ENCODE peak calls at places on chromosomes 2 and 18, in nine cellular contexts. R is hepatocyte; C is effector memory CD4-positive, alpha-beta T cell; P is GM23248; J is psoas muscle; T is body of pancreas; M is cardiac muscle cell; U is adrenal gland; W is colonic mucosa. S is an unnamed sample.

GRCh38 chr2:61670591-61671503 is 132.7 kb upstream of the XPO1 start:
- DNase-seq in W (peak; percentile 44), C (no peak), P (peak; percentile 77), T (peak; percentile 77), M (peak; percentile 46), R (peak; percentile 45), J (peak; percentile 61), U (peak; percentile 87), S (no peak)

GRCh38 chr2:150783896-150784295 is 296.4 kb upstream of the RND3 start:
- DNase-seq in U (no peak), W (no peak), M (no peak), P (no peak), C (no peak), J (no peak), R (no peak), T (no peak), S (no peak)

GRCh38 chr2:218026676-218027425 is 24.1 kb upstream of the TNS1 start:
- DNase-seq in P (no peak), R (no peak), C (no peak), J (peak; percentile 75), T (peak; percentile 94), M (no peak), U (peak; percentile 11), W (no peak), S (no peak)

GRCh38 chr2:160388464-160389263 is 104.9 kb downstream of the RBMS1 start:
- DNase-seq in W (peak; percentile 43), P (peak; percentile 62), R (no peak), U (peak; percentile 47), C (peak; percentile 24), M (no peak), J (peak; percentile 49), T (peak; percentile 50), S (no peak)

GRCh38 chr2:99747842-99748241 is 258.0 kb upstream of the REV1 start:
- DNase-seq in P (no peak), R (no peak), T (no peak), W (no peak), C (no peak), J (no peak), U (no peak), M (peak; percentile 9), S (no peak)

GRCh38 chr2:192566863-192567262 is 372.1 kb upstream of the TMEFF2 start:
- DNase-seq in M (no peak), T (no peak), P (no peak), U (no peak), W (no peak), R (no peak), C (no peak), J (no peak), S (no peak)

GRCh38 chr18:54946149-54946581 is 13.1 kb downstream of the CCDC68 start:
- DNase-seq in J (no peak), M (peak; percentile 8), W (peak; percentile 91), R (peak; percentile 65), C (no peak), U (peak; percentile 41), P (peak; percentile 5), T (peak; percentile 86), S (no peak)

GRCh38 chr2:9889812-9890261 is 46.6 kb downstream of the TAF1B start:
- DNase-seq in J (no peak), C (no peak), M (no peak), T (no peak), P (peak; percentile 12), U (no peak), R (no peak), W (no peak), S (peak; percentile 54)

GRCh38 chr18:37327063-37327577 is 238.5 kb downstream of the CELF4 start:
- DNase-seq in J (no peak), P (no peak), U (no peak), W (no peak), T (no peak), M (no peak), C (no peak), R (no peak), S (no peak)

GRCh38 chr2:230184727-230185578 is 34.8 kb downstream of the SP110 start:
- DNase-seq in U (no peak), W (no peak), J (no peak), P (no peak), C (no peak), R (no peak), T (no peak), M (no peak), S (no peak)

GRCh38 chr2:42722328-42723190 is 41.4 kb downstream of the OXER1 start:
- DNase-seq in W (peak; percentile 30), J (no peak), T (peak; percentile 91), R (peak; percentile 72), U (peak; percentile 88), M (peak; percentile 66), C (no peak), P (peak; percentile 97), S (no peak)
- H3K27ac ChIP-seq in W (no peak overlapping the region), J (no peak overlapping the region), T (peak overlapping the region; percentile 73), R (peak overlapping the region; percentile 77), U (peak overlapping the region; percentile 61), M (peak overlapping the region; percentile 68), C (no peak overlapping the region), P (peak overlapping the region; percentile 73), S (no peak overlapping the region)

GRCh38 chr2:231926761-231927565 is 767 bp upstream of the NPPC start:
- DNase-seq in C (no peak), U (peak; percentile 12), R (no peak), M (peak; percentile 23), P (peak; percentile 31), T (no peak), J (no peak), W (no peak), S (peak; percentile 33)

GRCh38 chr2:231927566-231927890 is 1.3 kb upstream of the NPPC start:
- DNase-seq in J (no peak), W (peak; percentile 8), T (no peak), P (no peak), M (no peak), C (no peak), U (no peak), R (no peak), S (peak; percentile 4)

GRCh38 chr2:231928901-231929725 is 2.9 kb upstream of the NPPC start:
- DNase-seq in U (peak; percentile 10), R (no peak), P (no peak), C (no peak), T (no peak), M (no peak), W (no peak), J (no peak), S (peak; percentile 5)

GRCh38 chr2:231929961-231930600 is 3.9 kb upstream of the NPPC start:
- DNase-seq in U (no peak), C (no peak), J (peak; percentile 71), W (no peak), R (no peak), M (no peak), P (no peak), T (no peak), S (peak; percentile 74)

GRCh38 chr2:231928481-231928880 is 2.3 kb upstream of the NPPC start:
- DNase-seq in W (peak; percentile 7), M (peak; percentile 51), U (no peak), J (no peak), C (no peak), T (no peak), P (no peak), R (no peak), S (peak; percentile 76)
- H3K27me3 ChIP-seq in W (peaks cover 41% of the 10 kb centered on the region), M (peaks cover 67% of the 10 kb centered on the region), U (peaks cover 38% of the 10 kb centered on the region), J (no peaks in the 10 kb centered on the region), C (peaks cover 37% of the 10 kb centered on the region), T (no peaks in the 10 kb centered on the region), P (peaks cover 34% of the 10 kb centered on the region), R (peaks cover 61% of the 10 kb centered on the region), S (peaks cover 20% of the 10 kb centered on the region)

GRCh38 chr2:109127556-109127955 is 1.4 kb upstream of the SH3RF3 start:
- DNase-seq in P (no peak), T (no peak), U (no peak), M (no peak), C (no peak), W (no peak), R (no peak), J (no peak), S (no peak)

GRCh38 chr2:109123586-109124201 is 5.3 kb upstream of the SH3RF3 start:
- DNase-seq in J (no peak), U (no peak), C (no peak), P (no peak), M (no peak), W (no peak), R (no peak), T (no peak), S (no peak)

GRCh38 chr2:109124982-109125594 is 3.9 kb upstream of the SH3RF3 start:
- DNase-seq in T (no peak), R (no peak), W (no peak), J (no peak), P (no peak), U (no peak), M (no peak), C (no peak), S (no peak)

GRCh38 chr2:109126501-109126860 is 2.5 kb upstream of the SH3RF3 start:
- DNase-seq in W (no peak), T (no peak), U (no peak), R (no peak), J (no peak), C (no peak), M (no peak), P (peak; percentile 93), S (peak; percentile 16)

DNA sequence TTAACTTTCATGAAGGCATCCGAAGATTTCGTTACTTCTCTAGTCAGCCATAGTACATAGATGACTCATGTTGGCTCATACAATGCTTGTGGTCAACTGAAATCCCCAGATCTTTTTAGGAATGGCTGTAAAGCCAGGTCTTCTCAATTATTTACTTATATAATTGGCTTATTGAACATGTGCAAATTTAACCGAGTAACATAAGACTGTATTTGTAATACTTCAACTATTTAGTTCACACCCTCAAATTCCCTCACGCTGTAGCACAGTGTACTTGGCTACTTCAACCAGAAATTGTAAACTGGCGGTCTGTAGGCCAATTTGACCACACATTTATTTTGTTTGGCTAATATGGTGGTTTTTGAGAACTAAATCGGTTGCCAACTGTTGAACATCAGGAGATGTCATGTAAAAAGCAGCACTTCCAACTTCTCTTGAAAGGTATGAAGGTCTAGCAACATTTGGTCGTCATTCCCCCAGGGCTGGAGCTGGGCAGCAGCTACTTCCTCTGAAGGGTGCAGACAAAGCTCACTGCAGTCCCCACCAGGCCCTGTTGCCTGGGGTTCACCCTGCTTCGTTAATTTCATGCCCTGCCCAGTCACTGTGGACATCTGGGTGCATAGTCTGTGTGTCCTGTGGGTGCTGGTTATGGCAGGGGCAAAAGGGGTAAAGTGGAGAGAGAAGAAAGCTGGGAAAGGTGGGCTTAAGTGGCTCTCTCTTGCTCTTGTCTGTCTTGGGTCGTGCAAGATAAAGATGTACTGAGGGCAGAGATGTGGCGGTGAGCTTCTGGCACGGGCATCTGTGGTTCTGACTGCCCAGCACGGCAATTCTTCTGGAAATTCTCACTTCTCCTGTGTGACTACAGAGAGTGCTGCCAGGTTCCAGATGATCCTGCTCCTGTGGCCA is 3.2 kb upstream of the SH3RF3 start:
- DNase-seq in U (no peak), R (no peak), W (no peak), J (no peak), C (no peak), P (peak; percentile 95), M (no peak), T (no peak), S (no peak)
- H3K27ac ChIP-seq in U (no peak overlapping the region), R (no peak overlapping the region), W (no peak overlapping the region), J (no peak overlapping the region), C (no peak overlapping the region), P (peak overlapping the region; percentile 69), M (no peak overlapping the region), T (no peak overlapping the region), S (no peak overlapping the region)

DNA sequence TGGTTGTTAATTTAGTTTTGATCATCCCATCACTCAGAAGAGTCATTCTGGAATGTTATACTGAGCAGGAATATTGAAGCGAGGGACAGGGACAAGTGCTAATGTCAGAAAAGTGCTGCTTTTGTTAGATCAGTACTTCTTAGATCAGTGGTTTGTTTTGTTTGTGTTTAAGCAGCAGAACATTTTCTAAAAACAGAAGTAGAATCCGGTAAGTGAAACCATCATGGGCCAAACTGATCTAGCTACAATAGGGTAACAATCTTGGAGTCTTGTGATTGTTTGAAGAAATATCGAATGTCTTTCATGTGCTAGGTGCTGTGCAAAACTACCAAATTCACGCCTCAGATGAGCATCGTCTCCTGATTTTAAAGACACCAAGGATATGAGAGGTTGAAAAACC is 45.1 kb upstream of the SEC11C start:
- DNase-seq in M (no peak), U (no peak), T (no peak), J (no peak), R (no peak), W (no peak), C (no peak), P (no peak), S (no peak)
- H3K27me3 ChIP-seq in M (no peaks in the 10 kb centered on the region), U (peaks cover 3% of the 10 kb centered on the region), T (no peaks in the 10 kb centered on the region), J (no peaks in the 10 kb centered on the region), R (no peaks in the 10 kb centered on the region), W (no peaks in the 10 kb centered on the region), C (peaks cover 7% of the 10 kb centered on the region), P (peaks cover 48% of the 10 kb centered on the region), S (no peaks in the 10 kb centered on the region)

S was measured in WERI-Rb-1.